ENCODE peak calls at places on chromosomes 4 and X, in nine cellular contexts. One of them, this sample, is unnamed.

GRCh38 chr4:3861720-3862639 is 95.8 kb downstream of the ADRA2C start:
- DNase-seq in suprapubic skin: no peak
- DNase-seq in RWPE1: no peak
- DNase-seq in fibroblast of lung: no peak
- DNase-seq in A549: no peak
- DNase-seq in glomerular endothelial cell: no peak
- DNase-seq in islet precursor cell: no peak
- DNase-seq in NCI-H146: no peak
- DNase-seq in B cell: no peak
- DNase-seq in this sample: no peak

GRCh38 chr4:6019316-6020263 is 1.4 kb upstream of the C4orf50 start:
- DNase-seq in suprapubic skin: no peak
- DNase-seq in RWPE1: peak; percentile 53
- DNase-seq in fibroblast of lung: peak; percentile 45
- DNase-seq in A549: peak; percentile 51
- DNase-seq in glomerular endothelial cell: peak; percentile 16
- DNase-seq in islet precursor cell: peak; percentile 85
- DNase-seq in NCI-H146: peak; percentile 57
- DNase-seq in B cell: peak; percentile 14
- DNase-seq in this sample: no peak

GRCh38 chr4:150867148-150867547 is 147.9 kb downstream of the LRBA start:
- DNase-seq in suprapubic skin: no peak
- DNase-seq in RWPE1: peak; percentile 67
- DNase-seq in fibroblast of lung: peak; percentile 86
- DNase-seq in A549: peak; percentile 77
- DNase-seq in glomerular endothelial cell: peak; percentile 82
- DNase-seq in islet precursor cell: no peak
- DNase-seq in NCI-H146: peak; percentile 66
- DNase-seq in B cell: peak; percentile 75
- DNase-seq in this sample: no peak

GRCh38 chr4:59971952-59972351 is 1228.2 kb upstream of the ADGRL3 start:
- DNase-seq in suprapubic skin: no peak
- DNase-seq in RWPE1: no peak
- DNase-seq in fibroblast of lung: no peak
- DNase-seq in A549: no peak
- DNase-seq in glomerular endothelial cell: no peak
- DNase-seq in islet precursor cell: peak; percentile 58
- DNase-seq in NCI-H146: no peak
- DNase-seq in B cell: no peak
- DNase-seq in this sample: no peak

GRCh38 chr4:113673450-113673849 is 88.1 kb downstream of the CAMK2D start:
- DNase-seq in suprapubic skin: no peak
- DNase-seq in RWPE1: peak; percentile 23
- DNase-seq in fibroblast of lung: no peak
- DNase-seq in A549: no peak
- DNase-seq in glomerular endothelial cell: no peak
- DNase-seq in islet precursor cell: peak; percentile 90
- DNase-seq in NCI-H146: peak; percentile 3
- DNase-seq in B cell: peak; percentile 29
- DNase-seq in this sample: no peak

GRCh38 chr4:138671106-138671505 is 344.5 kb upstream of the NOCT start:
- DNase-seq in suprapubic skin: no peak
- DNase-seq in RWPE1: no peak
- DNase-seq in fibroblast of lung: no peak
- DNase-seq in A549: no peak
- DNase-seq in glomerular endothelial cell: no peak
- DNase-seq in islet precursor cell: no peak
- DNase-seq in NCI-H146: no peak
- DNase-seq in B cell: no peak
- DNase-seq in this sample: no peak

GRCh38 chr4:36094995-36095394 is 149.3 kb downstream of the ARAP2 start:
- DNase-seq in suprapubic skin: no peak
- DNase-seq in RWPE1: no peak
- DNase-seq in fibroblast of lung: no peak
- DNase-seq in A549: no peak
- DNase-seq in glomerular endothelial cell: no peak
- DNase-seq in islet precursor cell: no peak
- DNase-seq in NCI-H146: no peak
- DNase-seq in B cell: no peak
- DNase-seq in this sample: no peak

GRCh38 chrX:1491851-1492349 is 39.2 kb upstream of the ASMTL start:
- DNase-seq in suprapubic skin: no peak
- DNase-seq in RWPE1: peak; percentile 20
- DNase-seq in fibroblast of lung: no peak
- DNase-seq in A549: peak; percentile 68
- DNase-seq in glomerular endothelial cell: no peak
- DNase-seq in islet precursor cell: peak; percentile 63
- DNase-seq in NCI-H146: no peak
- DNase-seq in B cell: peak; percentile 60
- DNase-seq in this sample: no peak

GRCh38 chr4:1551211-1551610 is 132.9 kb downstream of the FAM53A start:
- DNase-seq in suprapubic skin: no peak
- DNase-seq in RWPE1: no peak
- DNase-seq in fibroblast of lung: no peak
- DNase-seq in A549: no peak
- DNase-seq in glomerular endothelial cell: no peak
- DNase-seq in islet precursor cell: no peak
- DNase-seq in NCI-H146: no peak
- DNase-seq in B cell: no peak
- DNase-seq in this sample: no peak

GRCh38 chrX:106874075-106874474 is 29.1 kb downstream of the RIPPLY1 start:
- DNase-seq in suprapubic skin: no peak
- DNase-seq in RWPE1: peak; percentile 10
- DNase-seq in fibroblast of lung: peak; percentile 44
- DNase-seq in A549: peak; percentile 35
- DNase-seq in glomerular endothelial cell: no peak
- DNase-seq in islet precursor cell: no peak
- DNase-seq in NCI-H146: peak; percentile 2
- DNase-seq in B cell: peak; percentile 26
- DNase-seq in this sample: no peak

GRCh38 chr4:140237616-140238352 is 83.8 kb upstream of the MAML3 start:
- DNase-seq in suprapubic skin: peak; percentile 88
- DNase-seq in RWPE1: no peak
- DNase-seq in fibroblast of lung: peak; percentile 97
- DNase-seq in A549: no peak
- DNase-seq in glomerular endothelial cell: no peak
- DNase-seq in islet precursor cell: peak; percentile 96
- DNase-seq in NCI-H146: peak; percentile 96
- DNase-seq in B cell: no peak
- DNase-seq in this sample: peak; percentile 64

GRCh38 chr4:94766856-94767255 is 9.1 kb downstream of the BMPR1B start:
- DNase-seq in suprapubic skin: no peak
- DNase-seq in RWPE1: peak; percentile 61
- DNase-seq in fibroblast of lung: no peak
- DNase-seq in A549: peak; percentile 75
- DNase-seq in glomerular endothelial cell: no peak
- DNase-seq in islet precursor cell: no peak
- DNase-seq in NCI-H146: no peak
- DNase-seq in B cell: no peak
- DNase-seq in this sample: no peak

GRCh38 chr4:158018090-158018808 is 154.6 kb downstream of the GASK1B start:
- DNase-seq in suprapubic skin: no peak
- DNase-seq in RWPE1: no peak
- DNase-seq in fibroblast of lung: no peak
- DNase-seq in A549: no peak
- DNase-seq in glomerular endothelial cell: no peak
- DNase-seq in islet precursor cell: no peak
- DNase-seq in NCI-H146: no peak
- DNase-seq in B cell: no peak
- DNase-seq in this sample: no peak

GRCh38 chrX:102712967-102713677 is 874 bp downstream of the GPRASP2 start:
- DNase-seq in suprapubic skin: no peak
- DNase-seq in RWPE1: peak; percentile 29
- DNase-seq in fibroblast of lung: peak; percentile 55
- DNase-seq in A549: peak; percentile 70
- DNase-seq in glomerular endothelial cell: no peak
- DNase-seq in islet precursor cell: peak; percentile 59
- DNase-seq in NCI-H146: peak; percentile 43
- DNase-seq in B cell: no peak
- DNase-seq in this sample: peak; percentile 4

GRCh38 chr4:149951501-149951900 is 126.7 kb upstream of the DCLK2 start:
- DNase-seq in suprapubic skin: no peak
- DNase-seq in RWPE1: no peak
- DNase-seq in fibroblast of lung: no peak
- DNase-seq in A549: no peak
- DNase-seq in glomerular endothelial cell: no peak
- DNase-seq in islet precursor cell: no peak
- DNase-seq in NCI-H146: peak; percentile 55
- DNase-seq in B cell: no peak
- DNase-seq in this sample: no peak

GRCh38 chr4:25813705-25814104 is 49.1 kb downstream of the SEL1L3 start:
- DNase-seq in suprapubic skin: no peak
- DNase-seq in RWPE1: no peak
- DNase-seq in fibroblast of lung: peak; percentile 38
- DNase-seq in A549: peak; percentile 55
- DNase-seq in glomerular endothelial cell: no peak
- DNase-seq in islet precursor cell: peak; percentile 77
- DNase-seq in NCI-H146: no peak
- DNase-seq in B cell: no peak
- DNase-seq in this sample: no peak

GRCh38 chr4:39047691-39048090 is 14.3 kb upstream of the KLHL5 start:
- DNase-seq in suprapubic skin: no peak
- DNase-seq in RWPE1: no peak
- DNase-seq in fibroblast of lung: no peak
- DNase-seq in A549: no peak
- DNase-seq in glomerular endothelial cell: no peak
- DNase-seq in islet precursor cell: no peak
- DNase-seq in NCI-H146: no peak
- DNase-seq in B cell: no peak
- DNase-seq in this sample: no peak

GRCh38 chrX:458631-459061 is 71.9 kb upstream of the PPP2R3B start:
- DNase-seq in suprapubic skin: no peak
- DNase-seq in RWPE1: no peak
- DNase-seq in fibroblast of lung: no peak
- DNase-seq in A549: no peak
- DNase-seq in glomerular endothelial cell: no peak
- DNase-seq in islet precursor cell: no peak
- DNase-seq in NCI-H146: no peak
- DNase-seq in B cell: no peak
- DNase-seq in this sample: no peak

GRCh38 chr4:167581449-167581965 is 347.2 kb upstream of the SPOCK3 start:
- DNase-seq in suprapubic skin: no peak
- DNase-seq in RWPE1: no peak
- DNase-seq in fibroblast of lung: no peak
- DNase-seq in A549: no peak
- DNase-seq in glomerular endothelial cell: no peak
- DNase-seq in islet precursor cell: no peak
- DNase-seq in NCI-H146: no peak
- DNase-seq in B cell: no peak
- DNase-seq in this sample: no peak

GRCh38 chr4:1521821-1522361 is 115.6 kb upstream of the NKX1-1 start:
- DNase-seq in suprapubic skin: no peak
- DNase-seq in RWPE1: no peak
- DNase-seq in fibroblast of lung: no peak
- DNase-seq in A549: no peak
- DNase-seq in glomerular endothelial cell: no peak
- DNase-seq in islet precursor cell: no peak
- DNase-seq in NCI-H146: no peak
- DNase-seq in B cell: no peak
- DNase-seq in this sample: no peak

GRCh38 chrX:53474707-53475106 is 40.5 kb upstream of the HSD17B10 start:
- DNase-seq in suprapubic skin: no peak
- DNase-seq in RWPE1: no peak
- DNase-seq in fibroblast of lung: no peak
- DNase-seq in A549: no peak
- DNase-seq in glomerular endothelial cell: no peak
- DNase-seq in islet precursor cell: no peak
- DNase-seq in NCI-H146: no peak
- DNase-seq in B cell: peak; percentile 4
- DNase-seq in this sample: no peak

GRCh38 chr4:27350161-27350560 is 489.5 kb downstream of the STIM2 start:
- DNase-seq in suprapubic skin: no peak
- DNase-seq in RWPE1: peak; percentile 51
- DNase-seq in fibroblast of lung: no peak
- DNase-seq in A549: no peak
- DNase-seq in glomerular endothelial cell: no peak
- DNase-seq in islet precursor cell: no peak
- DNase-seq in NCI-H146: no peak
- DNase-seq in B cell: no peak
- DNase-seq in this sample: no peak

This sample was measured in substantia nigra.